ENCODE peak calls at places on chromosomes 3 and 15, in four cellular contexts. Z, M, I and F are unnamed samples.

GRCh38 chr15:73323956-73324355 is 44.8 kb downstream of the HCN4 start:
- DNase-seq in M (no peak), I (no peak), Z (no peak), F (no peak)

GRCh38 chr3:1774597-1774996 is 324.1 kb upstream of the CNTN4 start:
- DNase-seq in I (no peak), Z (no peak), M (no peak), F (no peak)

GRCh38 chr15:36426696-36427095 is 152.7 kb upstream of the CDIN1 start:
- DNase-seq in I (no peak), Z (no peak), M (no peak), F (no peak)

GRCh38 chr15:83747050-83747717 is 93.3 kb downstream of the ADAMTSL3 start:
- DNase-seq in I (no peak), M (no peak), Z (no peak), F (no peak)

GRCh38 chr3:111947179-111947727 is 31.6 kb upstream of the ABHD10 start:
- DNase-seq in Z (no peak), I (no peak), M (no peak), F (no peak)

GRCh38 chr15:27237319-27237939 is 266.4 kb downstream of the GABRG3 start:
- DNase-seq in Z (no peak), I (no peak), M (no peak), F (no peak)

GRCh38 chr3:65265511-65265910 is 577.7 kb upstream of the ADAMTS9 start:
- DNase-seq in M (no peak), Z (no peak), I (no peak), F (no peak)

GRCh38 chr3:71045917-71046282 is 537.6 kb downstream of the FOXP1 start:
- DNase-seq in M (no peak), Z (no peak), I (no peak), F (no peak)

GRCh38 chr15:72796210-72796514 is 12.6 kb upstream of the ADPGK start:
- DNase-seq in M (no peak), I (no peak), Z (no peak), F (no peak)

GRCh38 chr15:88794001-88794400 is 9.2 kb upstream of the ACAN start:
- DNase-seq in I (no peak), Z (no peak), M (no peak), F (no peak)